ENCODE peak calls at places on chromosome 15, in four cellular contexts. W is anterior cingulate cortex; M is activated CD8-positive, alpha-beta memory T cell treated with anti-CD3 and anti-CD28 coated beads for 4 hours; I is progenitor cell of endocrine pancreas. P is an unnamed sample.

GRCh38 chr15:83747050-83747717 is 93.3 kb downstream of the ADAMTSL3 start:
- DNase-seq in M (no peak), I (no peak), W (peak; percentile 3), P (no peak)

GRCh38 chr15:33140326-33140725 is 54.2 kb downstream of the FMN1 start:
- DNase-seq in W (no peak), I (no peak), M (no peak), P (no peak)

GRCh38 chr15:90710436-90710835 is 6.7 kb upstream of the BLM start:
- DNase-seq in I (no peak), M (no peak), W (no peak), P (no peak)

GRCh38 chr15:95760508-95760907 is 570.0 kb upstream of the NR2F2 start:
- DNase-seq in M (no peak), W (no peak), I (no peak), P (no peak)

GRCh38 chr15:69740684-69741083 is 288.1 kb downstream of the RPLP1 start:
- DNase-seq in M (no peak), I (no peak), W (no peak), P (no peak)

GRCh38 chr15:82105458-82106205 is 59.8 kb upstream of the MEX3B start:
- DNase-seq in M (no peak), I (no peak), W (no peak), P (no peak)

GRCh38 chr15:88035381-88035780 is 221.2 kb downstream of the NTRK3 start:
- DNase-seq in I (no peak), M (no peak), W (peak; percentile 8), P (no peak)

GRCh38 chr15:78175333-78175732 is 26.2 kb downstream of the IDH3A start:
- DNase-seq in M (no peak), I (no peak), W (no peak), P (no peak)

GRCh38 chr15:58466566-58466965 is 34.8 kb downstream of the LIPC start:
- DNase-seq in I (no peak), W (no peak), M (no peak), P (no peak)

GRCh38 chr15:31974855-31975421 is 55.4 kb upstream of the CHRNA7 start:
- DNase-seq in W (peak; percentile 49), I (peak; percentile 56), M (no peak), P (no peak)

GRCh38 chr15:60993008-60993407 is 236.1 kb downstream of the RORA start:
- DNase-seq in M (no peak), I (no peak), W (no peak), P (no peak)

GRCh38 chr15:48858401-48858800 is 19.5 kb upstream of the EID1 start:
- DNase-seq in W (no peak), I (no peak), M (no peak), P (no peak)